ENCODE peak calls at places on chromosomes 2 and 18, in ten cellular contexts. L, H, F, M, J, D, T, R, B and I are unnamed samples.

GRCh38 chr2:219124379-219125110 is 36.1 kb downstream of the NHEJ1 start:
- DNase-seq in L (peak; percentile 80), H (peak; percentile 77), F (no peak), M (no peak), J (no peak), D (no peak), T (no peak), R (no peak), B (no peak), I (peak; percentile 20)

GRCh38 chr2:238240761-238241711 is 1.2 kb upstream of the HES6 start:
- DNase-seq in L (peak; percentile 33), H (peak; percentile 73), F (peak; percentile 70), M (peak; percentile 96), J (peak; percentile 78), D (no peak), T (no peak), R (no peak), B (no peak), I (no peak)

GRCh38 chr2:161402297-161402696 is 13.8 kb upstream of the TBR1 start:
- DNase-seq in L (no peak), H (no peak), F (no peak), M (no peak), J (no peak), D (no peak), T (no peak), R (no peak), B (no peak), I (no peak)

GRCh38 chr18:2559249-2559648 is 12.1 kb downstream of the METTL4 start:
- DNase-seq in L (no peak), H (no peak), F (no peak), M (no peak), J (no peak), D (no peak), T (no peak), R (no peak), B (no peak), I (no peak)

GRCh38 chr2:159106105-159106504 is 137.7 kb downstream of the TANC1 start:
- DNase-seq in L (peak; percentile 73), H (no peak), F (no peak), M (no peak), J (no peak), D (no peak), T (no peak), R (no peak), B (no peak), I (no peak)

GRCh38 chr18:2894131-2894840 is 47.5 kb downstream of the EMILIN2 start:
- DNase-seq in L (no peak), H (no peak), F (no peak), M (no peak), J (no peak), D (no peak), T (no peak), R (no peak), B (no peak), I (no peak)

GRCh38 chr2:18455256-18455862 is 105.1 kb downstream of the RDH14 start:
- DNase-seq in L (peak; percentile 84), H (no peak), F (peak; percentile 59), M (peak; percentile 50), J (no peak), D (no peak), T (no peak), R (peak; percentile 5), B (no peak), I (no peak)

GRCh38 chr2:105708697-105709096 is 36.0 kb upstream of the NCK2 start:
- DNase-seq in L (no peak), H (no peak), F (no peak), M (no peak), J (no peak), D (no peak), T (no peak), R (no peak), B (no peak), I (no peak)

GRCh38 chr18:11726556-11726955 is 37.5 kb downstream of the GNAL start:
- DNase-seq in L (no peak), H (no peak), F (peak; percentile 42), M (no peak), J (no peak), D (no peak), T (no peak), R (no peak), B (no peak), I (no peak)

GRCh38 chr18:50451100-50451842 is 76.4 kb downstream of the SKA1 start:
- DNase-seq in L (no peak), H (no peak), F (no peak), M (no peak), J (no peak), D (no peak), T (no peak), R (no peak), B (no peak), I (no peak)

GRCh38 chr2:204967199-204967995 is 422.1 kb downstream of the PARD3B start:
- DNase-seq in L (no peak), H (no peak), F (no peak), M (no peak), J (no peak), D (no peak), T (no peak), R (no peak), B (no peak), I (peak; percentile 54)

GRCh38 chr18:66616523-66616983 is 12.7 kb upstream of the CDH19 start:
- DNase-seq in L (no peak), H (no peak), F (peak; percentile 57), M (peak; percentile 75), J (no peak), D (no peak), T (no peak), R (peak; percentile 23), B (no peak), I (no peak)

GRCh38 chr2:212364586-212364985 is 174.0 kb downstream of the ERBB4 start:
- DNase-seq in L (no peak), H (no peak), F (no peak), M (peak; percentile 21), J (no peak), D (no peak), T (no peak), R (no peak), B (no peak), I (no peak)

GRCh38 chr2:20148841-20149702 is 75.9 kb downstream of the SDC1 start:
- DNase-seq in L (peak; percentile 88), H (no peak), F (no peak), M (peak; percentile 61), J (no peak), D (no peak), T (no peak), R (no peak), B (no peak), I (no peak)

GRCh38 chr2:1936411-1936980 is 192.2 kb upstream of the PXDN start:
- DNase-seq in L (no peak), H (no peak), F (no peak), M (no peak), J (no peak), D (no peak), T (no peak), R (no peak), B (no peak), I (no peak)

GRCh38 chr2:199223791-199224190 is 233.9 kb downstream of the SATB2 start:
- DNase-seq in L (peak; percentile 11), H (no peak), F (peak; percentile 92), M (no peak), J (no peak), D (no peak), T (no peak), R (peak; percentile 35), B (no peak), I (no peak)

GRCh38 chr2:162022290-162022945 is 51.6 kb downstream of the DPP4 start:
- DNase-seq in L (peak; percentile 50), H (no peak), F (no peak), M (no peak), J (no peak), D (no peak), T (no peak), R (no peak), B (no peak), I (no peak)

GRCh38 chr2:9658972-9659371 is 28.2 kb upstream of the YWHAQ start:
- DNase-seq in L (peak; percentile 45), H (no peak), F (no peak), M (no peak), J (no peak), D (no peak), T (no peak), R (peak; percentile 65), B (no peak), I (no peak)

GRCh38 chr2:194264586-194264985 is 1392.4 kb upstream of the SLC39A10 start:
- DNase-seq in L (no peak), H (no peak), F (no peak), M (no peak), J (no peak), D (no peak), T (no peak), R (no peak), B (no peak), I (no peak)
- H3K4me1 ChIP-seq in L (no peaks in the 10 kb centered on the region), H (no peaks in the 10 kb centered on the region), F (no peaks in the 10 kb centered on the region), M (no peaks in the 10 kb centered on the region), J (no peaks in the 10 kb centered on the region), D (no peaks in the 10 kb centered on the region), T (no peaks in the 10 kb centered on the region), R (no peaks in the 10 kb centered on the region), B (no peaks in the 10 kb centered on the region), I (no peaks in the 10 kb centered on the region)

DNA sequence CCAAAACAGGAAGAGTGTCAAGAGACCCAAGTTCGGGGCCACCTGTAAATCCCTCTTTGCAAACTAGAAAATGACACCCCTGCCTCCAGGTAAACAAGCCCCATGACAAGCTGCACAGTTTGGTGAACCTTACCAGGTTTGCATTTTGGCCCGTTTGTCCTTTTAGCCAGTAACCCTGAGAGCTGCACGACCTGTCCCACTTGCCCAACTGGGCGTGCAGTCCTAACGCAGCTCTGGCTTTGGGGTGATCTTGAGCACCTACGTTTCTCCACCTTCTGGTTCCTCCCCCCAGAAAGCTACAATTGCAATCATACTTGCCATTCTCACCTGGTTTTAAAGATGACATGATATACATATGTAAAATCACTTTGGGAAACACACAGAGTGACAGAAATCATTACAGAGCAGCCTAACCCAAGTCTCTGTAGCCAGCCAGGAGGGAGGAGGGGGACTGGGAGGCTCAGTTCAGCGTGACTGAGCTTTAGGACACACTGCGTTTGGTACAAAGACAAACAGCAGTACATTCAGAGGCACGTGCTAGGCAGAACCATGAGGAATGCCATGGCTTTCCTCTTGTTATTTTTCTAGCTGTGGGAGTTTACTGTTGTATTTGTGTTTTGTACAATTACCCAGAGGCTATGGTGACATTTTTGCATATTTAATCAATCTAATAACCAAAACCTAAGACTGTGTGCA is 304.0 kb downstream of the IRS1 start:
- DNase-seq in L (no peak), H (no peak), F (no peak), M (no peak), J (no peak), D (no peak), T (no peak), R (no peak), B (no peak), I (no peak)
- H3K27ac ChIP-seq in L (no peak overlapping the region), H (no peak overlapping the region), F (no peak overlapping the region), M (no peak overlapping the region), J (no peak overlapping the region), D (no peak overlapping the region), T (no peak overlapping the region), R (no peak overlapping the region), B (no peak overlapping the region), I (no peak overlapping the region)

GRCh38 chr2:37648316-37649011 is 23.0 kb downstream of the CDC42EP3 start:
- DNase-seq in L (peak; percentile 67), H (peak; percentile 62), F (no peak), M (no peak), J (peak; percentile 80), D (peak; percentile 79), T (peak; percentile 16), R (no peak), B (no peak), I (peak; percentile 35)
- H3K4me1 ChIP-seq in L (peaks cover 18% of the 10 kb centered on the region), H (peaks cover 17% of the 10 kb centered on the region), F (peaks cover 36% of the 10 kb centered on the region), M (peaks cover 15% of the 10 kb centered on the region), J (peaks cover 93% of the 10 kb centered on the region), D (peaks cover 86% of the 10 kb centered on the region), T (peaks cover 22% of the 10 kb centered on the region), R (peaks cover 69% of the 10 kb centered on the region), B (peaks cover 52% of the 10 kb centered on the region), I (peaks cover 84% of the 10 kb centered on the region)

GRCh38 chr18:10515456-10515855 is 10.4 kb upstream of the NAPG start:
- DNase-seq in L (no peak), H (no peak), F (no peak), M (no peak), J (no peak), D (no peak), T (no peak), R (no peak), B (no peak), I (no peak)
- H3K27ac ChIP-seq in L (no peak overlapping the region), H (no peak overlapping the region), F (no peak overlapping the region), M (no peak overlapping the region), J (no peak overlapping the region), D (peak overlapping the region; percentile 59), T (peak overlapping the region; percentile 67), R (no peak overlapping the region), B (no peak overlapping the region), I (no peak overlapping the region)